ENCODE peak calls at places on chromosome 12, in nine cellular contexts. O is mucosa of descending colon; E is cardiac muscle cell; W is lung; P is CD4-positive, alpha-beta T cell; L is Caco-2; H is colonic mucosa; J is uterus; T is mesenchymal stem cell. Z is an unnamed sample. For H3K9me3, the result is how much of the 10 kb centered on the place peaks cover.

GRCh38 chr12:124681779-124682391 is 114.5 kb upstream of the NCOR2 start:
- DNase-seq in P (no peak), J (peak), L (peak), H (peak), W (no peak), E (no peak), O (no peak), T (peak), Z (no peak)

GRCh38 chr12:52636189-52636588 is 15.8 kb downstream of the KRT2 start:
- DNase-seq in E (no peak), P (no peak), J (no peak), H (no peak), L (no peak), W (no peak), O (no peak), T (no peak), Z (no peak)

GRCh38 chr12:57086951-57087688 is 1.8 kb upstream of the NAB2 start:
- DNase-seq in W (peak), H (peak), J (peak), L (peak), E (peak), O (peak), P (peak), T (peak), Z (peak)

GRCh38 chr12:5796171-5797091 is 148.6 kb downstream of the ANO2 start:
- DNase-seq in H (peak), W (peak), T (peak), P (peak), L (peak), O (peak), E (peak), J (no peak), Z (no peak)

GRCh38 chr12:53754633-53755261 is 3.0 kb upstream of the CISTR start:
- DNase-seq in P (no peak), E (no peak), L (no peak), W (peak), O (no peak), T (peak), H (no peak), J (no peak), Z (no peak)

GRCh38 chr12:109115758-109116610 is at the start of gene ACACB:
- DNase-seq in J (peak), E (peak), W (no peak), L (no peak), O (peak), H (peak), P (no peak), T (no peak), Z (no peak)

GRCh38 chr12:11757095-11757494 is 107.6 kb downstream of the ETV6 start:
- DNase-seq in L (no peak), O (no peak), W (no peak), H (no peak), T (no peak), P (no peak), E (no peak), J (no peak), Z (no peak)

GRCh38 chr12:53645191-53645590 is 19.0 kb upstream of the ATF7 start:
- DNase-seq in J (no peak), W (no peak), T (peak), P (no peak), L (no peak), H (no peak), E (no peak), O (no peak), Z (no peak)

GRCh38 chr12:100229876-100230275 is 29.3 kb downstream of the ACTR6 start:
- DNase-seq in H (no peak), L (peak), J (no peak), P (no peak), T (peak), O (no peak), W (no peak), E (no peak), Z (no peak)

GRCh38 chr12:117026343-117026742 is 72.9 kb downstream of the TESC start:
- DNase-seq in J (no peak), E (no peak), H (no peak), O (no peak), L (no peak), W (no peak), T (no peak), P (no peak), Z (no peak)

GRCh38 chr12:98385636-98386035 is 129.8 kb upstream of the TMPO start:
- DNase-seq in T (no peak), L (no peak), W (no peak), O (no peak), H (no peak), P (no peak), E (no peak), J (no peak), Z (no peak)

GRCh38 chr12:4562034-4562657 is at the start of gene DYRK4:
- DNase-seq in H (peak), L (peak), E (peak), P (no peak), J (peak), O (peak), T (peak), W (peak), Z (no peak)

GRCh38 chr12:64742371-64742770 is 16.8 kb downstream of the GNS start:
- DNase-seq in W (no peak), J (no peak), P (no peak), T (no peak), H (no peak), E (no peak), L (no peak), O (no peak), Z (no peak)

GRCh38 chr12:103705927-103706326 is 118.9 kb downstream of the STAB2 start:
- DNase-seq in J (no peak), L (no peak), O (no peak), P (no peak), E (no peak), W (no peak), T (no peak), H (no peak), Z (no peak)

GRCh38 chr12:46103691-46104090 is 113.3 kb upstream of the SCAF11 start:
- DNase-seq in H (no peak), W (no peak), L (no peak), T (no peak), E (no peak), J (no peak), P (no peak), O (no peak), Z (no peak)

GRCh38 chr12:27577688-27578087 is 53.7 kb downstream of the PPFIBP1 start:
- DNase-seq in T (no peak), E (no peak), L (no peak), O (no peak), W (no peak), H (no peak), J (no peak), P (no peak), Z (no peak)

GRCh38 chr12:4047441-4047840 is 174.2 kb upstream of the PARP11 start:
- DNase-seq in T (no peak), P (no peak), J (no peak), H (no peak), O (no peak), W (no peak), E (no peak), L (no peak), Z (no peak)

GRCh38 chr12:22246438-22246837 is 88.1 kb downstream of the ST8SIA1 start:
- DNase-seq in E (no peak), H (no peak), L (no peak), J (no peak), P (no peak), O (no peak), T (no peak), W (no peak), Z (no peak)

GRCh38 chr12:124543052-124543590 is 24.3 kb downstream of the NCOR2 start:
- DNase-seq in O (peak), J (peak), T (peak), P (peak), E (no peak), L (no peak), H (no peak), W (no peak), Z (no peak)

GRCh38 chr12:40185303-40185693 is 39.5 kb upstream of the LRRK2 start:
- DNase-seq in L (no peak), T (no peak), P (no peak), O (no peak), J (no peak), E (no peak), H (no peak), W (no peak), Z (no peak)

GRCh38 chr12:48263617-48264016 is 60.5 kb upstream of the OR10AD1 start:
- DNase-seq in J (no peak), O (no peak), H (no peak), W (no peak), P (no peak), L (no peak), E (no peak), T (no peak), Z (no peak)

GRCh38 chr12:49055978-49056754 is 4.4 kb downstream of the KMT2D start:
- DNase-seq in P (peak), W (peak), O (peak), L (peak), J (peak), H (peak), T (peak), E (peak), Z (no peak)

GRCh38 chr12:122411537-122411936 is 10.9 kb downstream of the CLIP1 start:
- DNase-seq in T (no peak), P (no peak), O (no peak), J (no peak), L (no peak), E (no peak), W (no peak), H (no peak), Z (no peak)

GRCh38 chr12:31772685-31773222 is 43.9 kb upstream of the AMN1 start:
- DNase-seq in J (no peak), P (no peak), W (no peak), H (no peak), L (peak), E (no peak), O (no peak), T (no peak), Z (no peak)

GRCh38 chr12:110179291-110179690 is 55.1 kb downstream of the IFT81 start:
- DNase-seq in P (no peak), O (no peak), T (peak), E (no peak), H (no peak), W (no peak), L (no peak), J (no peak), Z (no peak)

GRCh38 chr12:57089259-57090245 is 638 bp downstream of the NAB2 start:
- DNase-seq in E (peak), W (peak), H (peak), P (peak), T (peak), J (peak), O (peak), L (peak), Z (no peak)

GRCh38 chr12:53252349-53252916 is 15.7 kb upstream of the ESPL1 start:
- DNase-seq in E (no peak), J (peak), L (peak), H (peak), O (peak), W (peak), T (no peak), P (no peak), Z (no peak)

GRCh38 chr12:1796515-1797010 is 23.8 kb upstream of the LRTM2 start:
- DNase-seq in E (no peak), O (peak), H (peak), J (peak), W (no peak), P (peak), T (no peak), L (no peak), Z (no peak)

GRCh38 chr12:34346372-34347034 is 324.2 kb downstream of the ALG10 start:
- DNase-seq in E (no peak), J (no peak), T (no peak), O (no peak), P (no peak), W (no peak), H (no peak), L (peak), Z (no peak)

GRCh38 chr12:34343766-34344165 is 321.5 kb downstream of the ALG10 start:
- DNase-seq in T (no peak), E (no peak), L (no peak), H (no peak), O (no peak), P (no peak), J (no peak), W (no peak), Z (no peak)

GRCh38 chr12:34343345-34343744 is 321.0 kb downstream of the ALG10 start:
- DNase-seq in W (no peak), E (no peak), T (no peak), P (no peak), O (no peak), J (no peak), H (no peak), L (no peak), Z (no peak)

GRCh38 chr12:34345801-34346200 is 323.5 kb downstream of the ALG10 start:
- DNase-seq in T (no peak), W (no peak), H (no peak), O (no peak), P (no peak), E (no peak), L (peak), J (no peak), Z (no peak)

GRCh38 chr12:34344851-34345522 is 322.7 kb downstream of the ALG10 start:
- DNase-seq in L (no peak), J (no peak), E (no peak), T (no peak), H (no peak), O (no peak), W (no peak), P (no peak), Z (no peak)
- H3K9me3 ChIP-seq in L (under half), J (under half), E (under half), T (under half), H (under half), O (half or more), W (half or more), P (under half), Z (under half)

GRCh38 chr12:126994599-126994998 is 1272.4 kb upstream of the TMEM132C start:
- DNase-seq in O (no peak), H (no peak), T (no peak), J (no peak), L (no peak), P (no peak), W (no peak), E (no peak), Z (no peak)
- H3K9me3 ChIP-seq in O (under half), H (under half), T (under half), J (under half), L (under half), P (under half), W (under half), E (under half), Z (under half)

GRCh38 chr12:34402899-34403705 is 380.8 kb downstream of the ALG10 start:
- DNase-seq in J (peak), T (no peak), O (no peak), H (peak), P (no peak), E (no peak), W (peak), L (peak), Z (peak)
- H3K9me3 ChIP-seq in J (under half), T (under half), O (half or more), H (under half), P (under half), E (under half), W (half or more), L (half or more), Z (under half)

GRCh38 chr12:133105620-133106019 is 24.5 kb downstream of the ZNF891 start:
- DNase-seq in E (no peak), P (no peak), J (no peak), H (no peak), L (no peak), O (no peak), T (peak), W (no peak), Z (no peak)
- H3K9me3 ChIP-seq in E (under half), P (half or more), J (half or more), H (under half), L (half or more), O (half or more), T (half or more), W (under half), Z (half or more)

GRCh38 chr12:14975451-14975850 is 2.6 kb downstream of the PDE6H start:
- DNase-seq in J (no peak), L (no peak), W (no peak), E (no peak), O (no peak), T (no peak), H (no peak), P (no peak), Z (no peak)
- H3K9me3 ChIP-seq in J (under half), L (under half), W (under half), E (under half), O (under half), T (under half), H (under half), P (under half), Z (under half)

GRCh38 chr12:130494736-130495135 is 157.0 kb downstream of the PIWIL1 start:
- DNase-seq in H (no peak), P (no peak), J (no peak), W (no peak), T (no peak), O (no peak), E (no peak), L (no peak), Z (no peak)

GRCh38 chr12:130493951-130494350 is 156.3 kb downstream of the PIWIL1 start:
- DNase-seq in E (no peak), L (no peak), T (no peak), W (no peak), P (no peak), H (no peak), J (no peak), O (no peak), Z (no peak)

GRCh38 chr12:130497331-130497730 is 159.6 kb downstream of the PIWIL1 start:
- DNase-seq in T (no peak), J (no peak), W (no peak), E (no peak), L (no peak), H (no peak), P (no peak), O (no peak), Z (no peak)

GRCh38 chr12:130496516-130497120 is 158.9 kb downstream of the PIWIL1 start:
- DNase-seq in T (no peak), E (no peak), P (no peak), J (no peak), L (no peak), O (no peak), W (no peak), H (no peak), Z (no peak)

GRCh38 chr12:130495156-130495555 is 157.5 kb downstream of the PIWIL1 start:
- DNase-seq in P (no peak), E (no peak), L (no peak), J (no peak), W (no peak), O (no peak), T (no peak), H (no peak), Z (no peak)
- H3K9me3 ChIP-seq in P (under half), E (under half), L (under half), J (under half), W (under half), O (under half), T (under half), H (under half), Z (under half)